ENCODE peak calls at places on chromosomes 1 and 21, in nine cellular contexts. T is adrenal gland; S is nephron progenitor cell; U is fibroblast of pulmonary artery; R is activated naive CD4-positive, alpha-beta T cell treated with anti-CD3 and anti-CD28 coated beads for 36 hours; W is cardiac muscle cell; J is body of pancreas; L is CD4-positive, alpha-beta T cell; Y is mammary epithelial cell. V is an unnamed sample.

GRCh38 chr1:19156676-19157075 is 53.4 kb downstream of the UBR4 start:
- DNase-seq in T (peak), S (no peak), U (peak), R (no peak), W (peak), J (peak), L (no peak), Y (no peak), V (no peak)

GRCh38 chr1:160354388-160354985 is 11.3 kb downstream of the NCSTN start:
- DNase-seq in T (no peak), S (peak), U (peak), R (peak), W (peak), J (no peak), L (no peak), Y (no peak), V (no peak)

GRCh38 chr1:101239095-101240040 is 2.5 kb downstream of the S1PR1 start:
- DNase-seq in T (peak), S (no peak), U (no peak), R (peak), W (no peak), J (no peak), L (peak), Y (no peak), V (no peak)

GRCh38 chr1:230381049-230381467 is 45.1 kb downstream of the PGBD5 start:
- DNase-seq in T (peak), S (no peak), U (no peak), R (no peak), W (no peak), J (peak), L (no peak), Y (no peak), V (no peak)

GRCh38 chr1:220498188-220498587 is 29.7 kb upstream of the MARK1 start:
- DNase-seq in T (no peak), S (no peak), U (no peak), R (no peak), W (peak), J (no peak), L (no peak), Y (peak), V (no peak)

GRCh38 chr1:180181048-180181447 is 26.4 kb downstream of the QSOX1 start:
- DNase-seq in T (no peak), S (peak), U (peak), R (peak), W (no peak), J (no peak), L (no peak), Y (no peak), V (no peak)

GRCh38 chr1:216462061-216462775 is 39.0 kb upstream of the USH2A start:
- DNase-seq in T (no peak), S (no peak), U (peak), R (no peak), W (peak), J (no peak), L (no peak), Y (no peak), V (no peak)

GRCh38 chr1:237386362-237387143 is 344.6 kb downstream of the RYR2 start:
- DNase-seq in T (no peak), S (no peak), U (peak), R (no peak), W (peak), J (no peak), L (no peak), Y (no peak), V (no peak)

GRCh38 chr1:24643362-24644346 is 552 bp downstream of the SRRM1 start:
- DNase-seq in T (peak), S (peak), U (no peak), R (peak), W (no peak), J (peak), L (no peak), Y (peak), V (no peak)

GRCh38 chr21:45857761-45858160 is 123.8 kb upstream of the COL6A1 start:
- DNase-seq in T (peak), S (no peak), U (no peak), R (no peak), W (no peak), J (no peak), L (no peak), Y (no peak), V (no peak)

GRCh38 chr1:200528838-200529565 is 91.5 kb downstream of the KIF14 start:
- DNase-seq in T (no peak), S (no peak), U (no peak), R (no peak), W (no peak), J (no peak), L (no peak), Y (no peak), V (no peak)

GRCh38 chr1:165539306-165539705 is 4.5 kb upstream of the LRRC52 start:
- DNase-seq in T (no peak), S (no peak), U (no peak), R (no peak), W (no peak), J (no peak), L (no peak), Y (peak), V (no peak)

GRCh38 chr21:40416572-40416971 is 430.4 kb downstream of the DSCAM start:
- DNase-seq in T (no peak), S (no peak), U (no peak), R (no peak), W (no peak), J (no peak), L (no peak), Y (no peak), V (no peak)

GRCh38 chr1:14921057-14921456 is 232.5 kb upstream of the TMEM51 start:
- DNase-seq in T (no peak), S (no peak), U (peak), R (no peak), W (peak), J (peak), L (no peak), Y (no peak), V (no peak)

GRCh38 chr1:27353166-27353565 is 11.3 kb downstream of the SYTL1 start:
- DNase-seq in T (no peak), S (no peak), U (no peak), R (no peak), W (no peak), J (no peak), L (no peak), Y (no peak), V (no peak)

GRCh38 chr1:18091660-18092446 is 15.7 kb upstream of the IGSF21 start:
- DNase-seq in T (no peak), S (no peak), U (peak), R (no peak), W (peak), J (no peak), L (no peak), Y (peak), V (no peak)

GRCh38 chr1:15584489-15585363 is at the start of gene AGMAT:
- DNase-seq in T (no peak), S (peak), U (peak), R (peak), W (peak), J (peak), L (peak), Y (no peak), V (no peak)

GRCh38 chr1:162384601-162385279 is 3.2 kb downstream of the C1orf226 start:
- DNase-seq in T (no peak), S (no peak), U (no peak), R (no peak), W (no peak), J (no peak), L (no peak), Y (no peak), V (no peak)

V was measured in esophagus squamous epithelium.